ENCODE peak calls at places on chromosomes 7 and 10, in nine cellular contexts. One of them, this sample, is unnamed.

GRCh38 chr7:152865461-152865860 is 105.9 kb downstream of the ACTR3B start:
- DNase-seq in coronary artery: no peak
- DNase-seq in dorsolateral prefrontal cortex: no peak
- DNase-seq in A549: no peak
- DNase-seq in cardiac fibroblast: no peak
- DNase-seq in stomach: no peak
- DNase-seq in Panc1: no peak
- DNase-seq in lower lobe of right lung: no peak
- DNase-seq in RWPE1: no peak
- DNase-seq in this sample: no peak

GRCh38 chr7:120792091-120792860 is 65.7 kb downstream of the TSPAN12 start:
- DNase-seq in Panc1: peak; percentile 54
- DNase-seq in cardiac fibroblast: peak; percentile 78
- DNase-seq in lower lobe of right lung: peak; percentile 81
- DNase-seq in RWPE1: peak; percentile 15
- DNase-seq in stomach: peak; percentile 81
- DNase-seq in A549: peak; percentile 73
- DNase-seq in dorsolateral prefrontal cortex: peak; percentile 21
- DNase-seq in coronary artery: peak; percentile 78
- DNase-seq in this sample: peak; percentile 76

GRCh38 chr7:126696236-126696635 is 556.5 kb downstream of the GRM8 start:
- DNase-seq in dorsolateral prefrontal cortex: no peak
- DNase-seq in cardiac fibroblast: no peak
- DNase-seq in coronary artery: no peak
- DNase-seq in stomach: no peak
- DNase-seq in Panc1: no peak
- DNase-seq in lower lobe of right lung: no peak
- DNase-seq in A549: no peak
- DNase-seq in RWPE1: no peak
- DNase-seq in this sample: no peak

GRCh38 chr7:99001482-99002145 is 123.3 kb downstream of the TRRAP start:
- DNase-seq in Panc1: no peak
- DNase-seq in stomach: no peak
- DNase-seq in coronary artery: no peak
- DNase-seq in RWPE1: no peak
- DNase-seq in cardiac fibroblast: no peak
- DNase-seq in lower lobe of right lung: no peak
- DNase-seq in A549: no peak
- DNase-seq in dorsolateral prefrontal cortex: no peak
- DNase-seq in this sample: no peak

GRCh38 chr7:51316262-51316665 is 345 bp downstream of the COBL start:
- DNase-seq in A549: peak; percentile 35
- DNase-seq in stomach: peak; percentile 65
- DNase-seq in RWPE1: peak; percentile 50
- DNase-seq in dorsolateral prefrontal cortex: no peak
- DNase-seq in coronary artery: no peak
- DNase-seq in Panc1: no peak
- DNase-seq in cardiac fibroblast: no peak
- DNase-seq in lower lobe of right lung: peak; percentile 71
- DNase-seq in this sample: peak; percentile 44

GRCh38 chr10:63711866-63712716 is 190.9 kb downstream of the REEP3 start:
- DNase-seq in Panc1: peak; percentile 90
- DNase-seq in coronary artery: peak; percentile 96
- DNase-seq in dorsolateral prefrontal cortex: peak; percentile 71
- DNase-seq in A549: peak; percentile 89
- DNase-seq in stomach: peak; percentile 99
- DNase-seq in cardiac fibroblast: peak; percentile 98
- DNase-seq in RWPE1: peak; percentile 95
- DNase-seq in lower lobe of right lung: peak; percentile 93
- DNase-seq in this sample: peak; percentile 100

GRCh38 chr10:126511917-126512487 is 123.7 kb upstream of the ADAM12 start:
- DNase-seq in RWPE1: no peak
- DNase-seq in lower lobe of right lung: no peak
- DNase-seq in cardiac fibroblast: peak; percentile 19
- DNase-seq in stomach: no peak
- DNase-seq in A549: no peak
- DNase-seq in dorsolateral prefrontal cortex: no peak
- DNase-seq in Panc1: no peak
- DNase-seq in coronary artery: no peak
- DNase-seq in this sample: no peak

GRCh38 chr7:101630591-101630990 is 1.5 kb upstream of the MYL10 start:
- DNase-seq in lower lobe of right lung: no peak
- DNase-seq in RWPE1: peak; percentile 93
- DNase-seq in A549: no peak
- DNase-seq in dorsolateral prefrontal cortex: no peak
- DNase-seq in Panc1: no peak
- DNase-seq in coronary artery: no peak
- DNase-seq in cardiac fibroblast: peak; percentile 38
- DNase-seq in stomach: no peak
- DNase-seq in this sample: peak; percentile 83

GRCh38 chr7:129388353-129389098 is 45.7 kb upstream of the STRIP2 start:
- DNase-seq in RWPE1: no peak
- DNase-seq in dorsolateral prefrontal cortex: no peak
- DNase-seq in cardiac fibroblast: no peak
- DNase-seq in stomach: no peak
- DNase-seq in coronary artery: no peak
- DNase-seq in lower lobe of right lung: no peak
- DNase-seq in A549: no peak
- DNase-seq in Panc1: no peak
- DNase-seq in this sample: no peak

GRCh38 chr7:157158400-157158799 is 19.7 kb downstream of the UBE3C start:
- DNase-seq in cardiac fibroblast: no peak
- DNase-seq in coronary artery: no peak
- DNase-seq in lower lobe of right lung: no peak
- DNase-seq in A549: no peak
- DNase-seq in stomach: no peak
- DNase-seq in Panc1: no peak
- DNase-seq in RWPE1: no peak
- DNase-seq in dorsolateral prefrontal cortex: no peak
- DNase-seq in this sample: no peak

GRCh38 chr10:7593068-7593467 is 73.7 kb downstream of the ITIH5 start:
- DNase-seq in lower lobe of right lung: no peak
- DNase-seq in RWPE1: no peak
- DNase-seq in Panc1: no peak
- DNase-seq in coronary artery: no peak
- DNase-seq in stomach: no peak
- DNase-seq in dorsolateral prefrontal cortex: no peak
- DNase-seq in A549: no peak
- DNase-seq in cardiac fibroblast: no peak
- DNase-seq in this sample: no peak

GRCh38 chr10:84333864-84334451 is 5.6 kb downstream of the CCSER2 start:
- DNase-seq in A549: no peak
- DNase-seq in stomach: no peak
- DNase-seq in coronary artery: no peak
- DNase-seq in Panc1: no peak
- DNase-seq in RWPE1: peak; percentile 69
- DNase-seq in lower lobe of right lung: no peak
- DNase-seq in cardiac fibroblast: peak; percentile 57
- DNase-seq in dorsolateral prefrontal cortex: no peak
- DNase-seq in this sample: peak; percentile 26

DNA sequence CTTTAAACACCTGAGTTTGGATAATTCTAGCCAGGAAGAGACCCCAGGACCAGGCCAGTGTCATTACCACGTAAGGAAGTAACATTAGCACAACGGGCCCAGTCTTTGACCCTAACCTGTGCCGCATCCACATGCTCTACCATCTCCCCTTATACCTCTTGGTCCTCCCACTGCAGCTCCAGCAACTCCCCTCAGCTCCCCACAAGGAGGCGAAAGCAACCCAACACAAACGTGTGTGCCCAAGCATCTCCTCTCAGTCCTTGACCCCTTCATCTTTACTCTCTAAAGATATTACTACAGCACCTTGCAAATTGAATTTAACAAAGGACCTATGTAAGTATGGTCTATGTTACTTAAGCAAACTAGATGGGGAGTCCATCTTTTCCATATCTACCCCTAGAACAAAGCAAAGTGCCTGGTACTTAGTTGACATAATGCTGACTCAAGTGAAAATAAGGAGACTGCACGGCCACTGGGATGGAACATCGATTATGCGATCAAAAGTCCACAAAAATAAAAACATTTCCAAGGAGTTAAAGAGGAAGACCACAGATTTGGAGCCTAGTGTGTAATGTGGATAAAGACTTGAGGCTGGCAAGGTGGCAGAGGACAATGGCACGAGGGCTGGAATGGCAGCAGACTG is 147.7 kb downstream of the JAZF1 start:
- DNase-seq in RWPE1: no peak
- DNase-seq in stomach: no peak
- DNase-seq in A549: peak; percentile 46
- DNase-seq in coronary artery: no peak
- DNase-seq in cardiac fibroblast: no peak
- DNase-seq in Panc1: no peak
- DNase-seq in dorsolateral prefrontal cortex: no peak
- DNase-seq in lower lobe of right lung: no peak
- DNase-seq in this sample: no peak
- TF ChIP-seq CTCF in RWPE1: no peak
- TF ChIP-seq CTCF in stomach: no peak
- TF ChIP-seq CTCF in A549: no peak
- TF ChIP-seq CTCF in coronary artery: no peak
- TF ChIP-seq CTCF in cardiac fibroblast: no peak
- TF ChIP-seq CTCF in Panc1: peak; percentile 39
- TF ChIP-seq CTCF in dorsolateral prefrontal cortex: no peak
- TF ChIP-seq CTCF in lower lobe of right lung: no peak
- TF ChIP-seq CTCF in this sample: no peak

GRCh38 chr10:5887641-5888040 is 2.1 kb downstream of the ANKRD16 start:
- DNase-seq in Panc1: no peak
- DNase-seq in lower lobe of right lung: no peak
- DNase-seq in stomach: no peak
- DNase-seq in RWPE1: no peak
- DNase-seq in A549: no peak
- DNase-seq in dorsolateral prefrontal cortex: no peak
- DNase-seq in coronary artery: no peak
- DNase-seq in cardiac fibroblast: no peak
- DNase-seq in this sample: no peak

GRCh38 chr10:5890519-5890878 is 456 bp downstream of the FBH1 start:
- DNase-seq in coronary artery: peak; percentile 77
- DNase-seq in lower lobe of right lung: no peak
- DNase-seq in A549: peak; percentile 14
- DNase-seq in stomach: no peak
- DNase-seq in dorsolateral prefrontal cortex: no peak
- DNase-seq in Panc1: no peak
- DNase-seq in RWPE1: peak; percentile 36
- DNase-seq in cardiac fibroblast: no peak
- DNase-seq in this sample: peak; percentile 35

GRCh38 chr10:5889624-5890518 is at the start of the genes ANKRD16 and FBH1:
- DNase-seq in dorsolateral prefrontal cortex: peak; percentile 99
- DNase-seq in lower lobe of right lung: peak; percentile 98
- DNase-seq in coronary artery: peak; percentile 99
- DNase-seq in cardiac fibroblast: peak; percentile 99
- DNase-seq in RWPE1: peak; percentile 98
- DNase-seq in Panc1: peak; percentile 66
- DNase-seq in stomach: peak; percentile 99
- DNase-seq in A549: peak; percentile 99
- DNase-seq in this sample: peak; percentile 98

GRCh38 chr10:5888352-5888751 is 1.3 kb downstream of the ANKRD16 start:
- DNase-seq in A549: no peak
- DNase-seq in cardiac fibroblast: peak; percentile 52
- DNase-seq in Panc1: no peak
- DNase-seq in stomach: no peak
- DNase-seq in dorsolateral prefrontal cortex: no peak
- DNase-seq in coronary artery: no peak
- DNase-seq in lower lobe of right lung: no peak
- DNase-seq in RWPE1: no peak
- DNase-seq in this sample: peak; percentile 40

DNA sequence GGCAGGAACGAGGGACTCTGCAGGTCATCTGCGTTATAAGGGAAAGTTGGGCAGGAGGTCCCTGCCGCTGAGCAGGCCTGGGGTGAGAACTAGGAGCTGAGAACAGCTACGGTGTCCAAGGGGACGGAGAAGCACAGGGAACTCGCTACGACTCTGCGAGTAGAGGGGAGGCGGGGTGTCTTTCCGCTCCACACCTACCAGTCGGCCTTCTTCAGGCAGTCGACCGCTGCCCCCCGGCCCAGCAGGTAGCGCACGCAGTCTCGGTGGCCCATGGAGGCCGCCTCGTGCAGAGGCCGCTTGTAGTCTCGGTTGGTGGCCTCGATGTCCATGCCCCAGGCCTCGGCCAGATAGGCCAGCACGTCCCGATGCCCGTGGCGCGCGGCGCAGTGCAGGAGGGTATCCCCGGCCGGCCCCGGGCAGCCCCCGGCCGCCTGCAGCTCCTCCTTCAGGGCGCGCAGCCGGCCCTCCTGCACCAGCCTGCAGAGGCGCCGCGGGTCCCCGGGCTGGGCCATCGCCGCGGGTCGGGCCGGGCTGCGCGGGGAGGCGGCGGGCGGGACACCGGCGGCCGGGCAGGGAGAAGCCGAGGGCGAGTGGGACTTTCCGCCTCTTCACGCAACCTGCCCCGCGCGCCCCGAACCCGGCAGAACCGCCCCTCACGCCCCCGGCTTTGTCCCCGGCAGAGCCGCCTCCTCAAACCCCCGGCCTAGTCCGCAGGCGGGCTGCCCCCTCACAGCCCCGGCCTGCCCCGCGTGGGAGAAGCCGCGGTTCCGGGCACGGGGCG is 660 bp downstream of the ANKRD16 start:
- DNase-seq in Panc1: no peak
- DNase-seq in dorsolateral prefrontal cortex: peak; percentile 11
- DNase-seq in A549: peak; percentile 32
- DNase-seq in coronary artery: no peak
- DNase-seq in RWPE1: peak; percentile 25
- DNase-seq in cardiac fibroblast: peak; percentile 10
- DNase-seq in stomach: peak; percentile 34
- DNase-seq in lower lobe of right lung: peak; percentile 60
- DNase-seq in this sample: peak; percentile 27
- TF ChIP-seq CTCF in Panc1: no peak
- TF ChIP-seq CTCF in dorsolateral prefrontal cortex: no peak
- TF ChIP-seq CTCF in A549: no peak
- TF ChIP-seq CTCF in coronary artery: no peak
- TF ChIP-seq CTCF in RWPE1: peak; percentile 22
- TF ChIP-seq CTCF in cardiac fibroblast: no peak
- TF ChIP-seq CTCF in stomach: no peak
- TF ChIP-seq CTCF in lower lobe of right lung: no peak
- TF ChIP-seq CTCF in this sample: no peak

DNA sequence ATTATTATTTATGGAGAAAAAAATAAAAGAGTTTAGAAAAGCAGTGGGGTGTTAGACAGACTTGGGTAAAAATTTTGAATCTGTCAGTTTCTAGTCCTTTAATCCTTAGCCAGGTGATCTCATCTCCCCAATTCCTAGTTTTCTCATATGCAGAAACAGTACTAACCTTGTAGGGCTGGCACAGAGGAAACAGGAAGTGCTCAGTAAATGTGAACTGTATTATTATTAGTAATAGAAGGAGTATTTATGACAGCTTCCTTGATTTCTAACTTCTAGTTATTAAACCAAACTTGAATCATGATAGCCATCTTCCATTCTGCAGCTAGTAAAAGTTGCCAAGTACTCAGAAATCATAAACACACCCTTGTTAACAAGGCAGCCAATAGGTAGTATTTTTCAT is 12.5 kb downstream of the TBX20 start:
- DNase-seq in A549: no peak
- DNase-seq in lower lobe of right lung: no peak
- DNase-seq in stomach: no peak
- DNase-seq in dorsolateral prefrontal cortex: no peak
- DNase-seq in Panc1: no peak
- DNase-seq in coronary artery: no peak
- DNase-seq in cardiac fibroblast: peak; percentile 52
- DNase-seq in RWPE1: no peak
- DNase-seq in this sample: no peak
- TF ChIP-seq CTCF in A549: no peak
- TF ChIP-seq CTCF in lower lobe of right lung: no peak
- TF ChIP-seq CTCF in stomach: no peak
- TF ChIP-seq CTCF in dorsolateral prefrontal cortex: no peak
- TF ChIP-seq CTCF in Panc1: no peak
- TF ChIP-seq CTCF in coronary artery: no peak
- TF ChIP-seq CTCF in cardiac fibroblast: no peak
- TF ChIP-seq CTCF in RWPE1: no peak
- TF ChIP-seq CTCF in this sample: no peak

GRCh38 chr10:73781548-73781878 is 335 bp upstream of the CHCHD1 start:
- DNase-seq in Panc1: no peak
- DNase-seq in coronary artery: no peak
- DNase-seq in cardiac fibroblast: no peak
- DNase-seq in stomach: no peak
- DNase-seq in lower lobe of right lung: no peak
- DNase-seq in RWPE1: no peak
- DNase-seq in A549: no peak
- DNase-seq in dorsolateral prefrontal cortex: no peak
- DNase-seq in this sample: no peak
- TF ChIP-seq CTCF in Panc1: no peak
- TF ChIP-seq CTCF in coronary artery: no peak
- TF ChIP-seq CTCF in cardiac fibroblast: no peak
- TF ChIP-seq CTCF in stomach: no peak
- TF ChIP-seq CTCF in lower lobe of right lung: no peak
- TF ChIP-seq CTCF in RWPE1: no peak
- TF ChIP-seq CTCF in A549: no peak
- TF ChIP-seq CTCF in dorsolateral prefrontal cortex: no peak
- TF ChIP-seq CTCF in this sample: no peak